ENCODE peak calls at places on chromosomes 3 and 15, in seven cellular contexts. Q is uterus; G is stomach; L is neural progenitor cell; M is CD8-positive, alpha-beta memory T cell; Z is tibial artery; E is fibroblast of lung. W is an unnamed sample.

GRCh38 chr3:143571548-143571947 is 276.7 kb downstream of the SLC9A9 start:
- DNase-seq in Q (no peak), E (peak; percentile 40), L (no peak), Z (no peak), M (no peak), G (no peak), W (peak; percentile 17)

GRCh38 chr3:179421500-179421899 is 29.8 kb downstream of the GNB4 start:
- DNase-seq in L (peak; percentile 35), Z (peak; percentile 43), E (peak; percentile 72), G (no peak), Q (no peak), M (no peak), W (no peak)

GRCh38 chr3:4816306-4816705 is 162.9 kb upstream of the BHLHE40 start:
- DNase-seq in Z (no peak), Q (no peak), M (no peak), G (no peak), E (no peak), L (no peak), W (no peak)

GRCh38 chr3:5278666-5279065 is 91.2 kb downstream of the EDEM1 start:
- DNase-seq in G (no peak), M (no peak), Z (no peak), L (no peak), Q (no peak), E (no peak), W (no peak)

GRCh38 chr3:10722921-10723320 is 93.1 kb upstream of the SLC6A11 start:
- DNase-seq in M (no peak), E (no peak), Z (no peak), L (no peak), G (no peak), Q (no peak), W (no peak)

GRCh38 chr15:78347586-78348543 is 7.7 kb downstream of the CRABP1 start:
- DNase-seq in G (no peak), E (no peak), Z (no peak), Q (no peak), M (no peak), L (peak; percentile 53), W (no peak)

GRCh38 chr15:74172751-74173544 is 562 bp upstream of the ISLR start:
- DNase-seq in M (no peak), Q (peak; percentile 88), G (peak; percentile 34), E (peak; percentile 59), L (peak; percentile 43), Z (peak; percentile 84), W (no peak)

GRCh38 chr3:141076026-141076797 is 25.1 kb downstream of the SPSB4 start:
- DNase-seq in Q (no peak), Z (no peak), E (no peak), M (no peak), L (peak; percentile 88), G (peak; percentile 35), W (no peak)

GRCh38 chr3:185365281-185366211 is 2.6 kb downstream of the MAP3K13 start:
- DNase-seq in L (no peak), Z (no peak), Q (no peak), M (no peak), E (no peak), G (peak; percentile 59), W (no peak)

GRCh38 chr3:62293051-62293780 is 80.1 kb downstream of the FEZF2 start:
- DNase-seq in G (no peak), E (no peak), M (no peak), L (no peak), Q (no peak), Z (no peak), W (no peak)

GRCh38 chr3:62295571-62295970 is 77.8 kb downstream of the FEZF2 start:
- DNase-seq in G (no peak), Z (no peak), Q (no peak), M (no peak), L (no peak), E (no peak), W (no peak)

GRCh38 chr3:62287528-62287927 is 85.8 kb downstream of the FEZF2 start:
- DNase-seq in L (no peak), E (no peak), Q (no peak), M (no peak), Z (no peak), G (no peak), W (no peak)

GRCh38 chr3:62284442-62284841 is 88.9 kb downstream of the FEZF2 start:
- DNase-seq in E (no peak), M (no peak), L (no peak), Z (no peak), G (no peak), Q (no peak), W (no peak)

GRCh38 chr3:62289922-62290321 is 83.4 kb downstream of the FEZF2 start:
- DNase-seq in M (no peak), Q (no peak), G (no peak), L (no peak), E (no peak), Z (no peak), W (no peak)
- H3K4me3 ChIP-seq in M (no peak overlapping the region), Q (no peak overlapping the region), G (no peak overlapping the region), L (no peak overlapping the region), E (no peak overlapping the region), Z (no peak overlapping the region), W (no peak overlapping the region)

DNA sequence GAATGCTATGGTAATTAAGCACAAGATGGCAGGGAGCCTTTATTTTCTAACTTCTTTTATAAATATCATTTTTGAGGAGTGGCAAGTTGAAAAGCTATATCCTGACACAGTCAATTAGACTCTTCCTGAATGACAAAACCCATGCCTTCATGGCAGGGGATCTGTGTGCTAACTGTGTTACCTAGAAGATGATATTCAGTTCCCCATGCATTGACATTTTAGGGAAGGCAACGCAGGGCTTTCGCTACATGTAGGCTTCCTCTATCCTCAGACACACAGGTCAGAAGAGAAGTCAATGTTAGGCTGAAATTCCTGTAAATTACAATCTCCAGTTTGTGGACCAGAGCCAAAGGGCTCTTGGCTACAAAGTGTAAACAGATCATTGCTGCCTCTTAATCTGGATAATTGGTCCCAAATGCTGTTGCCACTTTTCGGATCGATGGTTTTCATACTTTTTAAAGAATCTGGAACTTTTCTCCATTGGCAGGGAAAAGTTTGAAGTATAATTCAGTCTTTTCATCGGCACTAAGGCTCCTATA is 22.6 kb upstream of the NR2F2 start:
- DNase-seq in G (no peak), M (no peak), Q (no peak), Z (no peak), E (no peak), L (no peak), W (no peak)
- H3K9me3 ChIP-seq in G (no peaks in the 10 kb centered on the region), M (no peaks in the 10 kb centered on the region), Q (no peaks in the 10 kb centered on the region), Z (no peaks in the 10 kb centered on the region), E (no peaks in the 10 kb centered on the region), L (no peaks in the 10 kb centered on the region), W (no peaks in the 10 kb centered on the region)

GRCh38 chr3:128572644-128573105 is 77.9 kb downstream of the RPN1 start:
- DNase-seq in Z (no peak), E (no peak), Q (no peak), M (no peak), G (no peak), L (peak; percentile 53), W (no peak)
- H3K27me3 ChIP-seq in Z (no peaks in the 10 kb centered on the region), E (peaks cover 11% of the 10 kb centered on the region), Q (no peaks in the 10 kb centered on the region), M (no peaks in the 10 kb centered on the region), G (no peaks in the 10 kb centered on the region), L (no peaks in the 10 kb centered on the region), W (no peaks in the 10 kb centered on the region)

GRCh38 chr3:48595075-48595525 is at the start of gene COL7A1:
- DNase-seq in G (no peak), L (no peak), E (no peak), Q (no peak), Z (no peak), M (no peak), W (no peak)
- H3K4me3 ChIP-seq in G (peak within 1 kb of the TSS; percentile 40), L (no peak within 1 kb of the TSS), E (peak within 1 kb of the TSS; percentile 62), Q (peak within 1 kb of the TSS; percentile 49), Z (peak within 1 kb of the TSS; percentile 55), M (no peak within 1 kb of the TSS), W (no peak within 1 kb of the TSS)

GRCh38 chr15:25022233-25022632 is 67.4 kb downstream of the SNRPN start:
- DNase-seq in L (no peak), G (no peak), E (peak; percentile 31), M (no peak), Z (no peak), Q (no peak), W (no peak)
- H3K9me3 ChIP-seq in L (peaks cover 9% of the 10 kb centered on the region), G (peaks cover 10% of the 10 kb centered on the region), E (no peaks in the 10 kb centered on the region), M (no peaks in the 10 kb centered on the region), Z (peaks cover 47% of the 10 kb centered on the region), Q (peaks cover 38% of the 10 kb centered on the region), W (no peaks in the 10 kb centered on the region)

GRCh38 chr3:32990116-32990515 is 38.7 kb downstream of the CCR4 start:
- DNase-seq in G (no peak), L (no peak), Z (no peak), Q (no peak), E (no peak), M (no peak), W (no peak)

GRCh38 chr3:32992310-32992686 is 40.9 kb downstream of the CCR4 start:
- DNase-seq in Z (no peak), Q (no peak), M (no peak), G (no peak), E (no peak), L (no peak), W (no peak)

GRCh38 chr3:32994045-32994444 is 42.6 kb downstream of the CCR4 start:
- DNase-seq in G (no peak), Q (no peak), M (no peak), L (no peak), Z (no peak), E (no peak), W (no peak)

GRCh38 chr3:32996046-32996754 is 44.8 kb downstream of the CCR4 start:
- DNase-seq in Z (no peak), M (no peak), L (no peak), E (no peak), G (no peak), Q (no peak), W (no peak)

DNA sequence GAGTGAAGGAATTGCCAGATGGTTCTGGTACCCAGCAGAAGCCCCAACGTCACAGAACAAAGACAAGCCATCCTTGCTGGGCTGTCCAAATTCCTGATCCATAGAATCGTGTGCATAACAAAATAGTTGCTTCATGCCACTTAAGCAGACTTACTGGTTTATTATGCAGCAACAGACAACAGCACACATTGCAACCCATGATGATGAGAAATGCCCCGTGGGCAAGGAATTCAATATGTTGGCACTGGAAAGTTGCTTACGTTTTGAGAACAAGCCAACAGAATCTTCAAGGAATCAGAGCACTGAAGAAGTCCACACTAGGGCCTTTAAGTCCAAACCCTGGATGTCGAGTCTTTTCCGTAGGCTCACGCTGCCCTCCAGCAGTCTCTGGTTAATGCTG is 40.3 kb downstream of the CCR4 start:
- DNase-seq in L (no peak), G (no peak), Q (no peak), M (no peak), E (no peak), Z (no peak), W (no peak)
- H3K27me3 ChIP-seq in L (no peaks in the 10 kb centered on the region), G (no peaks in the 10 kb centered on the region), Q (no peaks in the 10 kb centered on the region), M (no peaks in the 10 kb centered on the region), E (no peaks in the 10 kb centered on the region), Z (no peaks in the 10 kb centered on the region), W (no peaks in the 10 kb centered on the region)

GRCh38 chr15:42133356-42133755 is 23.1 kb downstream of the PLA2G4F start:
- DNase-seq in Z (no peak), Q (no peak), E (no peak), G (no peak), L (no peak), M (no peak), W (no peak)
- H3K4me3 ChIP-seq in Z (no peak overlapping the region), Q (no peak overlapping the region), E (no peak overlapping the region), G (no peak overlapping the region), L (no peak overlapping the region), M (no peak overlapping the region), W (no peak overlapping the region)

DNA sequence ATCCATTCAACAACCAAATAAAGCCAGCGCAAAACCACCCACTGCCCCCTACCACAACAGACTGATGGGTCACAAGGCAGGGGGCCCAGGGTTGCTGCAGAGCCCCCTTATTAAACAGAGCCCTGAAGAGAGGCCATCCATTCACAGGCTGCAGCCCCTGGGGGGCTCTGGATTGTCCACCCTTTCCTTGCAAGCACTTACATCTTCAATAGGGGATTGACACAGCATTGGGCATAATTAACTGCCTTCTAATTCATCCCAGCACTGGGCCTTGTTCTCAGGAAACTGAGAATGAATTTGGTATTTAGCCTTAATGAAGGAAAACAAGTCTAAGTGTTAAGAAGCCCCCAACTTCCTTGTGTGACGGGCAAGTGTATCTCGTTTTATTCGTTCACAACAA is 143.9 kb downstream of the SEMA6D start:
- DNase-seq in Z (no peak), G (no peak), L (peak; percentile 66), E (no peak), M (no peak), Q (no peak), W (no peak)
- H3K9me3 ChIP-seq in Z (peaks cover 7% of the 10 kb centered on the region), G (no peaks in the 10 kb centered on the region), L (no peaks in the 10 kb centered on the region), E (no peaks in the 10 kb centered on the region), M (no peaks in the 10 kb centered on the region), Q (no peaks in the 10 kb centered on the region), W (no peaks in the 10 kb centered on the region)

W was measured in MG63.